ENCODE peak calls at places on chromosomes 7 and 10, in seven cellular contexts. T is left ventricle myocardium inferior; S is pancreas; U is GM12878; Y is IMR-90; O is tibial artery; G is CD8-positive, alpha-beta T cell. M is an unnamed sample.

GRCh38 chr10:86594535-86594934 is 59.8 kb upstream of the OPN4 start:
- DNase-seq in T (no peak), S (no peak), U (no peak), Y (peak), O (no peak), G (no peak), M (peak)

GRCh38 chr10:58300676-58301075 is 31.7 kb downstream of the CISD1 start:
- DNase-seq in T (no peak), S (no peak), U (no peak), Y (no peak), O (no peak), G (no peak), M (no peak)

GRCh38 chr10:2949948-2950354 is 117.4 kb upstream of the PFKP start:
- DNase-seq in T (no peak), S (no peak), U (peak), Y (peak), O (no peak), G (no peak), M (no peak)

GRCh38 chr10:14474656-14475055 is 143.9 kb upstream of the FRMD4A start:
- DNase-seq in T (peak), S (no peak), U (no peak), Y (peak), O (no peak), G (no peak), M (peak)

GRCh38 chr7:140541513-140542192 is 62.3 kb upstream of the MKRN1 start:
- DNase-seq in T (peak), S (no peak), U (no peak), Y (peak), O (no peak), G (no peak), M (peak)

GRCh38 chr7:85185355-85186082 is 1.3 kb downstream of the SEMA3D start:
- DNase-seq in T (peak), S (peak), U (no peak), Y (peak), O (peak), G (no peak), M (peak)

GRCh38 chr10:62076872-62077271 is 175.4 kb downstream of the ARID5B start:
- DNase-seq in T (no peak), S (no peak), U (no peak), Y (peak), O (no peak), G (no peak), M (no peak)

GRCh38 chr10:113521482-113521795 is 31.4 kb upstream of the HABP2 start:
- DNase-seq in T (no peak), S (no peak), U (no peak), Y (no peak), O (no peak), G (no peak), M (no peak)

GRCh38 chr10:101467286-101467770 is 113.4 kb downstream of the BTRC start:
- DNase-seq in T (no peak), S (peak), U (peak), Y (peak), O (peak), G (no peak), M (peak)

GRCh38 chr7:134627109-134627774 is 19.4 kb upstream of the BPGM start:
- DNase-seq in T (no peak), S (no peak), U (no peak), Y (no peak), O (no peak), G (no peak), M (no peak)

DNA sequence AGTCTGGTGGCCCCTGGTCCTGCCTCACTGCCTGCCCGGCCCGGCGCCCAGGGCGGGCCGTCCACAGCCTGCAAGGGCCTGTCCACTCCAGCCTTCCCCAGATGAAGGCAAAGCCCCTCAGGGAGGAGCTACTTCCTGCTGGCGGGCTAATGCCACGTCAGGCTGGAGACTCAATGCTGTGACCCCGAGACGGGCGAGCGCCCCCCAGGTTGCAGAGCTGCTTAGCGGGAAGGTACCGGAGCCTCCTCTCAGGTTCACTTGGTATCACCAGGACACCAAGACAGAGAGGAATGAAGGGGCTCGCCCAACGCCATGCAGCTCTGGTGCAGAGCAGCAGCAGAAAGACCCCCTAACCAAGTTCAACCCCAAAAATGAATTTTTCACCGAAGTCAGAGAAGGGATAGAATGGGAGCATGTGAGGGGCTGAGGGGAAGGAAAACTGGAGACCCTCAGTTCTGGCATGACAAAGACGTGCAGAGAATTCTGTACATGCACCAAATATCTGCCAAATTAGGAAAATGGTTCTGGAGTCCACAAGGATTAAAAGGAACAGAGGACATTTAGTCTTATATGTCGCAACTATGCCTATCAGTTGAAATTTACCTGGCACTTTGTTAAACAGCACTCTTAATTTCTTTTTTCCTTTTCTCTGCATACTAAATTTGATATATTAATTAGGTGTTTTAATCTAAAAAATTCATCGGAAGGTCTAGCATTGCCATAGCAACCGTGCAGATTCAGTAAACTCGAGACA is 2.8 kb downstream of the STK32C start:
- DNase-seq in T (no peak), S (peak), U (no peak), Y (no peak), O (no peak), G (no peak), M (no peak)
- H3K4me3 ChIP-seq in T (no peak), S (no peak), U (no peak), Y (no peak), O (no peak), G (no peak), M (no peak)

DNA sequence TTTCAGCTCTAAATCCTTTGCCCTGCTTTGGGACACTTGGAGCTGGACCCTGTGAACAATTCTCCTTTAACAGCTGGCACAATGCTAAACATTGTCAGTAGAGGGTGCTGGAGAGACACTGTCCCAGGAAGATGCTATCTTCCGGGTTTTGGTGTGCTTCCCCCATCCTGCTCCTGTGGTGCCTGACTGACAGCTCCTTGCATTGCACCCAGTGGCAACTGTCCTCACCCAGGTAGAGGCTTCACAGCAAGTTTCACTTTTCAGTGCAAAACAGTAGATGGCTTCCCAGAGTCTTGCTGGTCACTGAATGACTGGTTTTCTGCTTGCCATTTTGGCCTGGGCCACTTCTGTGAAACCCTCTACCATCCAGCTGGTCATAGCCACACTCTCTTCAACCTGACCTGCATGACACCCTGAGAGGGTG is 77.3 kb downstream of the CDC14C start:
- DNase-seq in T (no peak), S (no peak), U (peak), Y (no peak), O (no peak), G (no peak), M (peak)
- TF ChIP-seq CTCF in T (peak), S (peak), U (peak), Y (peak), O (no peak), G (no peak), M (peak)

GRCh38 chr7:50714851-50715250 is 67.8 kb downstream of the GRB10 start:
- DNase-seq in T (no peak), S (peak), U (no peak), Y (no peak), O (no peak), G (no peak), M (no peak)

GRCh38 chr7:50711271-50712175 is 71.2 kb downstream of the GRB10 start:
- DNase-seq in T (peak), S (no peak), U (no peak), Y (peak), O (peak), G (no peak), M (peak)

GRCh38 chr7:50713357-50713965 is 69.2 kb downstream of the GRB10 start:
- DNase-seq in T (no peak), S (no peak), U (no peak), Y (no peak), O (no peak), G (no peak), M (no peak)

GRCh38 chr7:50710441-50711154 is 72.1 kb downstream of the GRB10 start:
- DNase-seq in T (no peak), S (no peak), U (no peak), Y (no peak), O (no peak), G (no peak), M (no peak)

GRCh38 chr7:50712527-50713356 is 70.0 kb downstream of the GRB10 start:
- DNase-seq in T (no peak), S (no peak), U (no peak), Y (no peak), O (no peak), G (no peak), M (no peak)
- H3K4me3 ChIP-seq in T (no peak), S (no peak), U (no peak), Y (no peak), O (no peak), G (no peak), M (no peak)

GRCh38 chr10:111131168-111131799 is 54.5 kb downstream of the ADRA2A start:
- DNase-seq in T (no peak), S (no peak), U (no peak), Y (no peak), O (no peak), G (no peak), M (no peak)

GRCh38 chr10:111137587-111137986 is 60.8 kb downstream of the ADRA2A start:
- DNase-seq in T (no peak), S (no peak), U (no peak), Y (no peak), O (no peak), G (no peak), M (no peak)

GRCh38 chr10:111142082-111142481 is 65.3 kb downstream of the ADRA2A start:
- DNase-seq in T (no peak), S (no peak), U (no peak), Y (no peak), O (no peak), G (no peak), M (no peak)

GRCh38 chr10:111139567-111139966 is 62.7 kb downstream of the ADRA2A start:
- DNase-seq in T (no peak), S (no peak), U (no peak), Y (no peak), O (no peak), G (no peak), M (no peak)

GRCh38 chr10:111137012-111137411 is 60.2 kb downstream of the ADRA2A start:
- DNase-seq in T (no peak), S (no peak), U (no peak), Y (no peak), O (no peak), G (no peak), M (no peak)
- TF ChIP-seq CTCF in T (no peak), S (no peak), U (no peak), Y (no peak), O (no peak), G (no peak), M (no peak)